ENCODE peak calls at places on chromosomes 7 and 10, in four cellular contexts. One of them, this sample, is unnamed.

GRCh38 chr7:92766461-92767003 is 69.8 kb downstream of the CDK6 start:
- DNase-seq in A549: peak
- DNase-seq in HepG2: peak
- DNase-seq in GM12878: no peak
- DNase-seq in this sample: no peak

GRCh38 chr7:82729172-82730030 is 285.8 kb upstream of the CACNA2D1 start:
- DNase-seq in GM12878: no peak
- DNase-seq in HepG2: peak
- DNase-seq in A549: peak
- DNase-seq in this sample: peak

GRCh38 chr7:92242972-92243371 is 2.7 kb downstream of the KRIT1 start:
- DNase-seq in GM12878: no peak
- DNase-seq in A549: no peak
- DNase-seq in HepG2: no peak
- DNase-seq in this sample: no peak

GRCh38 chr7:47587976-47588375 is 6.1 kb upstream of the TNS3 start:
- DNase-seq in GM12878: no peak
- DNase-seq in A549: no peak
- DNase-seq in HepG2: no peak
- DNase-seq in this sample: no peak

GRCh38 chr10:47326306-47326926 is 4.2 kb downstream of the GDF2 start:
- DNase-seq in GM12878: no peak
- DNase-seq in HepG2: no peak
- DNase-seq in A549: no peak
- DNase-seq in this sample: peak

GRCh38 chr7:31772211-31772610 is 85.2 kb downstream of the PPP1R17 start:
- DNase-seq in GM12878: no peak
- DNase-seq in HepG2: no peak
- DNase-seq in A549: no peak
- DNase-seq in this sample: no peak

GRCh38 chr7:7176421-7177043 is 5.8 kb upstream of the C1GALT1 start:
- DNase-seq in A549: peak
- DNase-seq in HepG2: peak
- DNase-seq in GM12878: no peak
- DNase-seq in this sample: peak

GRCh38 chr10:130023454-130024230 is 59.6 kb upstream of the EBF3 start:
- DNase-seq in GM12878: no peak
- DNase-seq in A549: no peak
- DNase-seq in HepG2: no peak
- DNase-seq in this sample: no peak

GRCh38 chr10:99945286-99945685 is 64.5 kb downstream of the DNMBP start:
- DNase-seq in HepG2: no peak
- DNase-seq in GM12878: no peak
- DNase-seq in A549: peak
- DNase-seq in this sample: no peak

GRCh38 chr10:88125766-88126165 is 262.3 kb downstream of the PTEN start:
- DNase-seq in GM12878: no peak
- DNase-seq in A549: no peak
- DNase-seq in HepG2: no peak
- DNase-seq in this sample: no peak

GRCh38 chr7:91325731-91326130 is 61.5 kb downstream of the FZD1 start:
- DNase-seq in A549: no peak
- DNase-seq in HepG2: no peak
- DNase-seq in GM12878: no peak
- DNase-seq in this sample: no peak

GRCh38 chr10:24254180-24254579 is 45.2 kb downstream of the KIAA1217 start:
- DNase-seq in HepG2: no peak
- DNase-seq in GM12878: no peak
- DNase-seq in A549: no peak
- DNase-seq in this sample: no peak

GRCh38 chr10:132632851-132633684 is 95.5 kb downstream of the INPP5A start:
- DNase-seq in A549: no peak
- DNase-seq in HepG2: no peak
- DNase-seq in GM12878: no peak
- DNase-seq in this sample: no peak

GRCh38 chr10:62239994-62240393 is 28.6 kb downstream of the RTKN2 start:
- DNase-seq in GM12878: no peak
- DNase-seq in A549: no peak
- DNase-seq in HepG2: no peak
- DNase-seq in this sample: no peak

GRCh38 chr7:49247759-49248158 is 323.4 kb downstream of the CDC14C start:
- DNase-seq in HepG2: no peak
- DNase-seq in A549: no peak
- DNase-seq in GM12878: no peak
- DNase-seq in this sample: no peak

GRCh38 chr10:77741746-77742145 is 104.1 kb upstream of the KCNMA1 start:
- DNase-seq in HepG2: no peak
- DNase-seq in GM12878: no peak
- DNase-seq in A549: no peak
- DNase-seq in this sample: no peak

GRCh38 chr10:77732213-77733003 is 94.8 kb upstream of the KCNMA1 start:
- DNase-seq in GM12878: no peak
- DNase-seq in HepG2: no peak
- DNase-seq in A549: no peak
- DNase-seq in this sample: no peak

GRCh38 chr10:77738496-77739158 is 101.0 kb upstream of the KCNMA1 start:
- DNase-seq in GM12878: no peak
- DNase-seq in A549: no peak
- DNase-seq in HepG2: no peak
- DNase-seq in this sample: no peak

GRCh38 chr10:77742172-77742571 is 104.6 kb upstream of the KCNMA1 start:
- DNase-seq in HepG2: no peak
- DNase-seq in A549: no peak
- DNase-seq in GM12878: no peak
- DNase-seq in this sample: no peak

GRCh38 chr10:77737608-77738007 is 100.0 kb upstream of the KCNMA1 start:
- DNase-seq in GM12878: no peak
- DNase-seq in HepG2: no peak
- DNase-seq in A549: no peak
- DNase-seq in this sample: no peak
- TF ChIP-seq KDM1A in GM12878: no peak
- TF ChIP-seq KDM1A in HepG2: no peak
- TF ChIP-seq KDM1A in A549: no peak
- TF ChIP-seq KDM1A in this sample: no peak

DNA sequence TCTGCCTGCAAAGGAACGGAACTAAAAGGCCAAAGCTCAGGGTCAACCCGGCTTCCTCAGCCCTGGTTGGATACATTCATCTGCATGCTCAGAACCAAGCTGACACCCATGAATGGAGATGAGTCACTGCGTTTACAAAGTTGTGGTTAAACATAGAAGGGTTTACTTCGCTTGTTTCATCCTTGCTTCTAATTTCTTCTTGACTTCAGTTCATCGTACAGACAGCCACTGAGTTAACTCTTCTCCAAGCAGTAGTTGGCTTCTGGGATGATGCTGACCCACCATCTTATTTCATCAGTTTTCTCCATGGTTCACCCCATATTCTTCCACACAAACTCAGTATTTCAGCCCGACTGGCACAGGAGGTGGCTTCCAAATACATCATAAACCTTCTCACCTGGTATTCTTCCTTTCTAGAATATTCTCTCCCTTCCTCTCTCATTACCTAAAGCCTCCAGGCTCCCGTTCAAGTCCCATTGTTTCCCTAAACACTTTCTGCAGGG is 166.3 kb upstream of the RNF32 start:
- DNase-seq in HepG2: peak
- DNase-seq in A549: peak
- DNase-seq in GM12878: peak
- DNase-seq in this sample: no peak
- TF ChIP-seq CHD4 in HepG2: no peak
- TF ChIP-seq CHD4 in A549: no peak
- TF ChIP-seq CHD4 in GM12878: no peak
- TF ChIP-seq CHD4 in this sample: no peak

GRCh38 chr7:43479042-43479441 is 103.9 kb upstream of the STK17A start:
- DNase-seq in GM12878: no peak
- DNase-seq in HepG2: peak
- DNase-seq in A549: no peak
- DNase-seq in this sample: peak
- TF ChIP-seq CTCF in GM12878: peak
- TF ChIP-seq CTCF in HepG2: peak
- TF ChIP-seq CTCF in A549: peak
- TF ChIP-seq CTCF in this sample: peak

GRCh38 chr10:121296856-121297255 is 301.4 kb downstream of the FGFR2 start:
- DNase-seq in A549: no peak
- DNase-seq in GM12878: no peak
- DNase-seq in HepG2: no peak
- DNase-seq in this sample: no peak
- TF ChIP-seq KDM1A in A549: no peak
- TF ChIP-seq KDM1A in GM12878: no peak
- TF ChIP-seq KDM1A in HepG2: no peak
- TF ChIP-seq KDM1A in this sample: no peak

GRCh38 chr7:71363627-71364026 is 231.7 kb downstream of the GALNT17 start:
- DNase-seq in HepG2: no peak
- DNase-seq in GM12878: no peak
- DNase-seq in A549: no peak
- DNase-seq in this sample: no peak

GRCh38 chr7:71364559-71364958 is 232.6 kb downstream of the GALNT17 start:
- DNase-seq in HepG2: no peak
- DNase-seq in GM12878: no peak
- DNase-seq in A549: no peak
- DNase-seq in this sample: no peak

GRCh38 chr7:71363223-71363622 is 231.3 kb downstream of the GALNT17 start:
- DNase-seq in HepG2: no peak
- DNase-seq in A549: no peak
- DNase-seq in GM12878: no peak
- DNase-seq in this sample: no peak

DNA sequence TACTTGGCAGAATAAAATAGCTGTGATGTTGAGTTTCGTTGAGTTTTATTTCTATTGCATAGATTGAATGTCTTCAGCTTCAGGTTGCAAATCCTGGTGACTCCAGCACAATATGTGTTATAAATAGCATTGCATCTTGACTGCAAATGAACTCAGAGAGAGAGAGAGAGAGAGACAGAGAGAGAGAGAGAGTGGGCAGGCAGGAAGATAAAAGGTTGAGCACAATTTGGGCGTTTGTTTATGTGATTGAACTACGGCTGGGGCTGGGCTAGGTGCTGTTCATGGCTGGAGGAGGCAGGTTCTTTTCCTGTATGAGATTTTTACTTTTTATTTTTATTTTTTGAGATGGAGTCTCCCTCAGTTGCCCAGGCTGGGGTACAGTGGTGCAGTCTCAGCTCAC is 229.7 kb downstream of the GALNT17 start:
- DNase-seq in GM12878: no peak
- DNase-seq in HepG2: no peak
- DNase-seq in A549: no peak
- DNase-seq in this sample: no peak
- TF ChIP-seq CHD4 in GM12878: no peak
- TF ChIP-seq CHD4 in HepG2: no peak
- TF ChIP-seq CHD4 in A549: no peak
- TF ChIP-seq CHD4 in this sample: no peak

GRCh38 chr10:51397695-51398094 is 301.7 kb downstream of the CSTF2T start:
- DNase-seq in A549: no peak
- DNase-seq in HepG2: no peak
- DNase-seq in GM12878: no peak
- DNase-seq in this sample: no peak
- TF ChIP-seq CTCF in A549: no peak
- TF ChIP-seq CTCF in HepG2: no peak
- TF ChIP-seq CTCF in GM12878: no peak
- TF ChIP-seq CTCF in this sample: no peak

DNA sequence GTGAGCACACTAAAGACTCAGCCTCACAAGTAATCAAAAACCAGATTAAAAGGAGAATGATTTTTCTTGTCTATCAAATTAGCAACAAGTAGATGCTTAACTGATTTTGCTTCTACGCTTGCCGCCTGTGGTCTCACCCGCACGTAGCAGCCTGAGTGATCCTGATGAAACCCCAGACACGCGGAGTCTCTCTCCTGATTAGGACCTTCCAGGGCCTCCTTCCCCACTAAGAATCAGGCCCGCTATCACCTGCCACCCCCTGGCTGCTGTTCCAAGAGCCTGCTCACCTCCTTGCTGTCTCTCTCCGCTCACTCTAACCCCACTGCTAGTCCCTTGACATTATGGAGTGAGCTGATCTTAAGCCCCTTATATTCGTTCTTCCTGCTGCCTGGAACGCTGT is 325.9 kb upstream of the NRP1 start:
- DNase-seq in GM12878: no peak
- DNase-seq in A549: no peak
- DNase-seq in HepG2: no peak
- DNase-seq in this sample: no peak
- TF ChIP-seq KDM1A in GM12878: no peak
- TF ChIP-seq KDM1A in A549: no peak
- TF ChIP-seq KDM1A in HepG2: no peak
- TF ChIP-seq KDM1A in this sample: no peak

GRCh38 chr10:113103131-113103830 is 153.2 kb downstream of the TCF7L2 start:
- DNase-seq in GM12878: no peak
- DNase-seq in A549: no peak
- DNase-seq in HepG2: no peak
- DNase-seq in this sample: no peak
- TF ChIP-seq CHD4 in GM12878: no peak
- TF ChIP-seq CHD4 in A549: no peak
- TF ChIP-seq CHD4 in HepG2: no peak
- TF ChIP-seq CHD4 in this sample: no peak

GRCh38 chr10:34223658-34224057 is 591.4 kb downstream of the PARD3 start:
- DNase-seq in GM12878: no peak
- DNase-seq in HepG2: no peak
- DNase-seq in A549: no peak
- DNase-seq in this sample: no peak
- TF ChIP-seq CTCF in GM12878: no peak
- TF ChIP-seq CTCF in HepG2: peak
- TF ChIP-seq CTCF in A549: peak
- TF ChIP-seq CTCF in this sample: no peak